ENCODE peak calls at places on chromosomes 1 and 21, in ten cellular contexts. C is AG08396; D is activated CD4-positive, alpha-beta T cell treated with anti-CD3 and anti-CD28 coated beads, Interleukin-2, amount 10 ng/mL, durations not matched to agents 7 days and 5 days; I is cerebellar cortex; O is naive thymus-derived CD8-positive, alpha-beta T cell; B is stromal cell of bone marrow; Y is CD8-positive, alpha-beta T cell; E is fibroblast of pulmonary artery; M is AG09319; N is central memory CD4-positive, alpha-beta T cell. L is an unnamed sample.

GRCh38 chr1:75166821-75167220 is 32.6 kb downstream of the LHX8 start:
- DNase-seq in C (no peak), D (no peak), I (no peak), O (no peak), B (no peak), Y (no peak), E (no peak), M (no peak), N (no peak), L (no peak)

GRCh38 chr1:232009741-232010140 is 383.2 kb downstream of the DISC1 start:
- DNase-seq in C (no peak), D (no peak), I (no peak), O (no peak), B (no peak), Y (no peak), E (no peak), M (no peak), N (no peak), L (no peak)

GRCh38 chr1:25053576-25054075 is 123.5 kb upstream of the RUNX3 start:
- DNase-seq in C (no peak), D (no peak), I (no peak), O (no peak), B (no peak), Y (no peak), E (no peak), M (no peak), N (no peak), L (no peak)

GRCh38 chr21:26593800-26594199 is 20.7 kb upstream of the CYYR1 start:
- DNase-seq in C (no peak), D (no peak), I (no peak), O (no peak), B (no peak), Y (no peak), E (no peak), M (no peak), N (no peak), L (no peak)

GRCh38 chr1:153932593-153933131 is 9.9 kb upstream of the GATAD2B start:
- DNase-seq in C (no peak), D (no peak), I (no peak), O (no peak), B (no peak), Y (no peak), E (no peak), M (no peak), N (no peak), L (no peak)

GRCh38 chr1:117312453-117313138 is 54.7 kb upstream of the MAN1A2 start:
- DNase-seq in C (peak), D (no peak), I (peak), O (no peak), B (peak), Y (no peak), E (peak), M (peak), N (peak), L (peak)

GRCh38 chr1:163082971-163083370 is 13.8 kb downstream of the RGS4 start:
- DNase-seq in C (no peak), D (no peak), I (no peak), O (no peak), B (no peak), Y (no peak), E (no peak), M (no peak), N (no peak), L (no peak)

GRCh38 chr1:24424990-24425389 is 9.4 kb downstream of the NIPAL3 start:
- DNase-seq in C (no peak), D (no peak), I (no peak), O (no peak), B (no peak), Y (no peak), E (no peak), M (no peak), N (no peak), L (no peak)

GRCh38 chr1:22731924-22732522 is 21.4 kb downstream of the EPHB2 start:
- DNase-seq in C (no peak), D (no peak), I (no peak), O (no peak), B (no peak), Y (no peak), E (peak), M (no peak), N (no peak), L (no peak)

GRCh38 chr1:41518471-41518870 is 34.0 kb upstream of the EDN2 start:
- DNase-seq in C (no peak), D (no peak), I (no peak), O (no peak), B (no peak), Y (no peak), E (no peak), M (no peak), N (no peak), L (no peak)

GRCh38 chr1:221543529-221544120 is 198.3 kb downstream of the DUSP10 start:
- DNase-seq in C (peak), D (no peak), I (peak), O (no peak), B (peak), Y (no peak), E (peak), M (peak), N (no peak), L (no peak)